ENCODE peak calls at places on chromosome 16, in eight cellular contexts. W is skeletal muscle cell, A is GM23248, M is AG04450, R is cardiac muscle cell, J is SK-N-SH, H is psoas muscle, F is tibial artery. Y is an unnamed sample.

GRCh38 chr16:53826658-53827057 is 122.7 kb downstream of the FTO start:
- DNase-seq in F (no peak), J (no peak), R (peak; percentile 54), W (no peak), A (no peak), M (no peak), H (no peak), Y (no peak)

GRCh38 chr16:590165-590874 is 454 bp downstream of the RAB40C start:
- DNase-seq in H (peak; percentile 75), W (no peak), F (no peak), A (peak; percentile 88), J (peak; percentile 67), R (peak; percentile 66), M (no peak), Y (no peak)

GRCh38 chr16:63981639-63982038 is 1140.2 kb downstream of the CDH11 start:
- DNase-seq in W (no peak), J (no peak), F (no peak), M (no peak), A (no peak), H (no peak), R (no peak), Y (no peak)

GRCh38 chr16:24088767-24089166 is 167.4 kb upstream of the CACNG3 start:
- DNase-seq in M (no peak), F (no peak), A (no peak), H (no peak), W (no peak), R (no peak), J (no peak), Y (no peak)

GRCh38 chr16:74726736-74727135 is 26.1 kb upstream of the MLKL start:
- DNase-seq in M (no peak), R (no peak), H (peak; percentile 7), A (no peak), J (no peak), W (no peak), F (no peak), Y (no peak)

GRCh38 chr16:14325921-14326401 is 254.8 kb downstream of the MRTFB start:
- DNase-seq in A (no peak), J (peak; percentile 63), M (no peak), F (no peak), H (no peak), W (no peak), R (peak; percentile 28), Y (no peak)

GRCh38 chr16:65373095-65373494 is 251.2 kb upstream of the CDH11 start:
- DNase-seq in M (no peak), H (no peak), W (no peak), R (peak; percentile 22), F (no peak), A (no peak), J (no peak), Y (no peak)

GRCh38 chr16:27402964-27403600 is 1.1 kb downstream of the IL21R start:
- DNase-seq in H (no peak), M (no peak), R (no peak), J (no peak), W (no peak), A (no peak), F (no peak), Y (no peak)

GRCh38 chr16:17563340-17563739 is 92.6 kb upstream of the XYLT1 start:
- DNase-seq in M (no peak), W (no peak), J (no peak), A (no peak), R (no peak), F (no peak), H (no peak), Y (no peak)

GRCh38 chr16:26859086-26859485 is 207.6 kb upstream of the C16orf82 start:
- DNase-seq in J (no peak), A (no peak), W (no peak), H (no peak), M (no peak), R (no peak), F (no peak), Y (no peak)

GRCh38 chr16:66551362-66551761 is 1.0 kb upstream of the CKLF start:
- DNase-seq in W (no peak), A (peak; percentile 70), H (no peak), F (no peak), J (peak; percentile 64), R (peak; percentile 27), M (no peak), Y (no peak)

GRCh38 chr16:73217654-73218053 is 169.7 kb upstream of the ZFHX3 start:
- DNase-seq in M (no peak), R (no peak), J (no peak), H (no peak), F (no peak), W (no peak), A (no peak), Y (no peak)

GRCh38 chr16:1779741-1780676 is 2.4 kb downstream of the SPSB3 start:
- DNase-seq in F (no peak), J (no peak), M (no peak), A (no peak), R (no peak), H (peak; percentile 63), W (no peak), Y (no peak)

GRCh38 chr16:48365030-48365600 is 20.1 kb downstream of the SIAH1 start:
- DNase-seq in M (no peak), R (no peak), H (no peak), A (peak; percentile 23), J (no peak), W (no peak), F (no peak), Y (no peak)

GRCh38 chr16:6958184-6958583 is 374.5 kb upstream of the RBFOX1 start:
- DNase-seq in J (no peak), A (no peak), F (no peak), W (no peak), R (no peak), H (no peak), M (no peak), Y (no peak)

DNA sequence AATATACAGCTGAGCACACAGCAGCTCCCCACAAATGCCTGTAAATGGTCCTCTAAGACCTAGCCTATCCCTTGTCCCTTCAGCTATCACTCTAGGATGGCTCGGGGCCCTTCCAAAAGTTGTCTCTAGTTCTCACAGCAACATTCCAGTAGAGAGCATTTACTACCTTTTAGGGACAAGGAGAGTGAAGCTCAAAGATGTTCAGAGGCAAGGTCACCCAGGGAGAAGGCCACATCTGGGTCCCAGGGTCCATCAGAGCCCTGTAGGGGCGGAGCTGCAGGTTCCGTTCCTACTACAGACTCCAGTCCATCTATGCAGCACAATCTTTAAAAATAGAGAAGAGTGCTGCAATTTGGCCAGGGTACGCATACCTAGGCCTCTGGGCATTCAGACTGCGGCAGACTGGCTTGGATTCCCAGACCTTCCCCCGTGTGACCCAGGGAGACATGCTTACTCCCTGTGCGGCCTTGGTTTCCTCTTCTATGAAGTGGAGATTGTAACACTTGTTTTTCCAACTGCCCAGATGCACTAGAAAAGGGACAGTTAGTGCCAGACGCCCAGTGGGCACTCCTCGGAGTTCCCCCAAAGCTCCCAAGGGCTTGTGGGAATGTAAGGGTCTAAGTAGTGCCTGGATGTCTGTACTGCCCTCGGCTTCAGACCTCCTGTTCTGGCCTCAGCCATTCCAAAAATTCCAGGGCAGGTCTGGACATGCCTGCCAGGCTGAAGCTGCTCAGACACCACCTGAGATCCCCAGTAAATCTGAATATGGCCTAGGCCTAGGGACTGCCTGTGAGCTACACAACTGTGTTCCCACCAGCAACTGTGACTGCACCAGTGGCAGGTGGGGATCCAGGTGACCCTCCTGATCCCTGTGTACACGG is 2.5 kb downstream of the SLC12A4 start:
- DNase-seq in H (no peak), F (no peak), M (no peak), W (no peak), R (no peak), A (no peak), J (no peak), Y (no peak)
- H3K4me3 ChIP-seq in H (peak overlapping the region; percentile 88), F (peak overlapping the region; percentile 93), M (peak overlapping the region; percentile 89), W (peak overlapping the region; percentile 67), R (no peak overlapping the region), A (peak overlapping the region; percentile 94), J (peak overlapping the region; percentile 79), Y (peak overlapping the region; percentile 96)

GRCh38 chr16:81946206-81946605 is 65.1 kb downstream of the SDR42E1 start:
- DNase-seq in H (no peak), W (peak; percentile 39), J (no peak), F (no peak), M (no peak), R (no peak), A (peak; percentile 71), Y (no peak)
- H3K4me3 ChIP-seq in H (no peak overlapping the region), W (no peak overlapping the region), J (no peak overlapping the region), F (no peak overlapping the region), M (no peak overlapping the region), R (no peak overlapping the region), A (peak overlapping the region; percentile 14), Y (no peak overlapping the region)

GRCh38 chr16:4737545-4737944 is 3.2 kb downstream of the DNAAF8 start:
- DNase-seq in W (no peak), R (no peak), A (no peak), H (peak; percentile 40), F (no peak), J (no peak), M (no peak), Y (no peak)
- H3K4me3 ChIP-seq in W (no peak overlapping the region), R (no peak overlapping the region), A (no peak overlapping the region), H (no peak overlapping the region), F (no peak overlapping the region), J (no peak overlapping the region), M (no peak overlapping the region), Y (no peak overlapping the region)

GRCh38 chr16:85462405-85463227 is 150.5 kb upstream of the GSE1 start:
- DNase-seq in W (no peak), A (peak; percentile 52), F (no peak), M (no peak), R (peak; percentile 92), H (no peak), J (peak; percentile 86), Y (peak; percentile 53)
- H3K4me3 ChIP-seq in W (peak overlapping the region; percentile 36), A (peak overlapping the region; percentile 53), F (peak overlapping the region; percentile 29), M (peak overlapping the region; percentile 15), R (peak overlapping the region; percentile 29), H (peak overlapping the region; percentile 58), J (peak overlapping the region; percentile 42), Y (peak overlapping the region; percentile 60)

GRCh38 chr16:90046971-90047713 is 27.9 kb upstream of the DBNDD1 start:
- DNase-seq in W (no peak), R (peak; percentile 54), M (no peak), H (peak; percentile 76), F (peak; percentile 60), A (peak; percentile 71), J (no peak), Y (peak; percentile 65)

GRCh38 chr16:90046122-90046970 is 27.1 kb upstream of the DBNDD1 start:
- DNase-seq in R (no peak), J (peak; percentile 84), F (no peak), W (no peak), M (no peak), A (no peak), H (peak; percentile 40), Y (no peak)

GRCh38 chr16:90048737-90049330 is 28.3 kb downstream of the PRDM7 start:
- DNase-seq in H (no peak), A (no peak), J (no peak), M (no peak), W (no peak), R (no peak), F (no peak), Y (no peak)

GRCh38 chr16:90047714-90048346 is 28.6 kb upstream of the DBNDD1 start:
- DNase-seq in M (no peak), J (peak; percentile 94), W (no peak), F (no peak), H (peak; percentile 52), A (peak; percentile 21), R (no peak), Y (no peak)

DNA sequence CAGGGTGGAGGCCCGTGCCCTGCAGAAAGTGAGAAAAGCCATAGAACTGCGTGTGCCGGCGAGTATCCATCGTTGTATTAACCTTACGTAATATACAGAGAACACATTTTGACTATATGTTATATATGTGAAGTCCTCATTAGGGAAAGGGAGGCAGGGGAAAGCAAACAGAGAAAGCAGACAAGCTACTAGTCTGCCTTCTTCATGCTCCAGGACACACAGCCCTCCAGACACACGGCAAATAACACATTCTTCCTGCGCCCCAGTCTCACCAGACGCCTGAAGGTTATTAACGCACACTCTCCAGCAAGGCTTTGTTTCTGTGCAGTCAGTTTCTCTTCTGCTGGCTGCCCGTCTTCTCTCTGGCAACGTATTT is 28.8 kb downstream of the PRDM7 start:
- DNase-seq in F (no peak), H (no peak), J (no peak), M (no peak), R (no peak), W (no peak), A (peak; percentile 15), Y (no peak)
- H3K4me3 ChIP-seq in F (no peak overlapping the region), H (no peak overlapping the region), J (no peak overlapping the region), M (no peak overlapping the region), R (no peak overlapping the region), W (no peak overlapping the region), A (no peak overlapping the region), Y (no peak overlapping the region)